ENCODE peak calls at places on chromosomes 1 and 21, in four cellular contexts. N, S, I and M are unnamed samples.
A peak's percentile ranks its signal among the peaks of the same experiment; 100 is the strongest.

GRCh38 chr1:145845514-145846161 is at the start of gene NUDT17:
- DNase-seq in N (peak; percentile 75), S (peak; percentile 83), I (peak; percentile 82), M (peak; percentile 87)

GRCh38 chr1:21933397-21934248 is 3.5 kb downstream of the HSPG2 start:
- DNase-seq in N (no peak), S (no peak), I (no peak), M (no peak)

GRCh38 chr1:212566522-212567479 is 41.8 kb upstream of the ATF3 start:
- DNase-seq in N (peak; percentile 45), S (peak; percentile 77), I (peak; percentile 83), M (peak; percentile 72)

GRCh38 chr1:1567152-1567830 is 7.4 kb downstream of the SSU72 start:
- DNase-seq in N (no peak), S (no peak), I (no peak), M (no peak)

GRCh38 chr1:217274416-217274815 is 356.5 kb downstream of the GPATCH2 start:
- DNase-seq in N (no peak), S (no peak), I (no peak), M (no peak)

GRCh38 chr1:2474933-2475371 is 1.1 kb upstream of the PLCH2 start:
- DNase-seq in N (no peak), S (no peak), I (no peak), M (no peak)

GRCh38 chr1:8197493-8198282 is 120.2 kb upstream of the SLC45A1 start:
- DNase-seq in N (no peak), S (peak; percentile 22), I (peak; percentile 92), M (peak; percentile 50)

GRCh38 chr1:86773331-86774288 is 69.2 kb downstream of the SH3GLB1 start:
- DNase-seq in N (no peak), S (no peak), I (peak; percentile 35), M (no peak)

GRCh38 chr1:186183970-186184628 is 191.0 kb downstream of the TPR start:
- DNase-seq in N (no peak), S (no peak), I (no peak), M (no peak)

GRCh38 chr21:24759348-24760118 is 847.7 kb downstream of the MRPL39 start:
- DNase-seq in N (no peak), S (no peak), I (no peak), M (no peak)

GRCh38 chr1:235649722-235650163 is at the start of gene GNG4:
- DNase-seq in N (no peak), S (peak; percentile 21), I (no peak), M (no peak)

GRCh38 chr1:58968360-58968952 is 184.6 kb upstream of the JUN start:
- DNase-seq in N (no peak), S (peak; percentile 21), I (no peak), M (no peak)

GRCh38 chr1:54464477-54465146 is 58.4 kb upstream of the SSBP3 start:
- DNase-seq in N (no peak), S (no peak), I (no peak), M (no peak)

GRCh38 chr1:220139966-220140365 is 46.0 kb downstream of the IARS2 start:
- DNase-seq in N (no peak), S (no peak), I (no peak), M (no peak)